ENCODE peak calls at places on chromosomes 6 and 20, in seven cellular contexts. E, O, G, V, B, H and P are unnamed samples.

GRCh38 chr6:111173341-111173740 is 86.0 kb downstream of the SLC16A10 start:
- DNase-seq in E (no peak), O (no peak), G (no peak), V (no peak), B (no peak), H (no peak), P (no peak)

GRCh38 chr6:5172057-5172683 is 87.0 kb downstream of the PPP1R3G start:
- DNase-seq in E (no peak), O (no peak), G (no peak), V (no peak), B (no peak), H (no peak), P (no peak)

GRCh38 chr6:46549155-46549554 is 57.9 kb upstream of the RCAN2 start:
- DNase-seq in E (peak; percentile 6), O (no peak), G (no peak), V (no peak), B (no peak), H (no peak), P (no peak)

GRCh38 chr20:8933391-8933807 is 135.5 kb upstream of the PLCB4 start:
- DNase-seq in E (no peak), O (no peak), G (no peak), V (no peak), B (no peak), H (peak; percentile 76), P (no peak)

GRCh38 chr20:45336530-45337366 is 11.5 kb downstream of the SDC4 start:
- DNase-seq in E (peak; percentile 84), O (peak; percentile 98), G (no peak), V (no peak), B (no peak), H (peak; percentile 85), P (no peak)

GRCh38 chr6:9520417-9521151 is 894.3 kb downstream of the TFAP2A start:
- DNase-seq in E (peak; percentile 88), O (peak; percentile 82), G (no peak), V (peak; percentile 64), B (no peak), H (no peak), P (peak; percentile 0)

GRCh38 chr6:29685718-29686326 is 4.9 kb upstream of the ZFP57 start:
- DNase-seq in E (no peak), O (no peak), G (no peak), V (no peak), B (no peak), H (no peak), P (no peak)

GRCh38 chr6:17394192-17394611 is 807 bp downstream of the CAP2 start:
- DNase-seq in E (peak; percentile 74), O (peak; percentile 70), G (no peak), V (no peak), B (no peak), H (peak; percentile 76), P (peak; percentile 22)

GRCh38 chr6:111552241-111552744 is 53.4 kb downstream of the TRAF3IP2 start:
- DNase-seq in E (peak; percentile 94), O (peak; percentile 94), G (no peak), V (no peak), B (no peak), H (peak; percentile 91), P (no peak)

GRCh38 chr6:1838604-1839003 is 228.9 kb downstream of the FOXC1 start:
- DNase-seq in E (peak; percentile 45), O (no peak), G (no peak), V (no peak), B (no peak), H (no peak), P (no peak)

DNA sequence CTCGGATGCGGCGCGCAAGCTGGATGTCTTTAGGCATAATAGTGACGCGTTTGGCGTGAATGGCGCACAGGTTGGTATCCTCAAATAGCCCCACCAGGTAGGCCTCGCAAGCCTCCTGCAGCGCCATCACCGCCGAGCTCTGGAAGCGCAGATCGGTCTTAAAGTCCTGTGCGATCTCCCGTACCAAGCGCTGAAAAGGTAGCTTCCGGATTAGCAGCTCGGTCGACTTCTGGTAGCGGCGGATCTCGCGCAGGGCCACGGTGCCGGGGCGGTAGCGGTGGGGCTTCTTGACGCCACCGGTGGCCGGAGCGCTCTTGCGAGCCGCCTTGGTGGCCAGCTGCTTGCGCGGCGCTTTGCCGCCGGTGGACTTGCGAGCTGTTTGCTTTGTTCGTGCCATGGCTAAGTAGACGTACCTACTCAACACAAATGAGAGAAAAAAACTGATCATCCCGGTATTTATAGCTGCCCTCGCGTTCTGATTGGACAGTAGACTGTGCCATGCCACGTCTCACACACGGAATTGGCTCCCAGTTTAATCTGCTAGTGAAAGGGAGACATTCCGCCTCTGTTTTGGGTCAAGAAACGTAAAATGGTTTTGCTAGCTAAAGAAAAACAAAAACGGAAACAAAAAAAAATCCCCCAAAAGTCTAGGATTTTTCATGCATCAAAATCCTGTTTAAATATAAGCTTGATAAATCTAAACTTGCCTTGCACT is 40.1 kb downstream of the OR2B2 start:
- DNase-seq in E (peak; percentile 98), O (peak; percentile 97), G (no peak), V (peak; percentile 98), B (peak; percentile 95), H (peak; percentile 80), P (peak; percentile 85)
- TF ChIP-seq CTCF in E (peak; percentile 34), O (peak; percentile 59), G (peak; percentile 22), V (peak; percentile 33), B (peak; percentile 44), H (no peak), P (peak; percentile 27)

GRCh38 chr20:37364927-37365272 is 19.0 kb downstream of the SRC start:
- DNase-seq in E (no peak), O (no peak), G (no peak), V (peak; percentile 63), B (peak; percentile 23), H (peak; percentile 38), P (no peak)
- TF ChIP-seq CTCF in E (no peak), O (no peak), G (no peak), V (peak; percentile 5), B (no peak), H (no peak), P (no peak)

GRCh38 chr20:38126146-38126912 is 38.7 kb downstream of the TGM2 start:
- DNase-seq in E (no peak), O (no peak), G (peak; percentile 72), V (no peak), B (no peak), H (peak; percentile 64), P (no peak)

GRCh38 chr20:38123021-38123587 is 42.0 kb downstream of the TGM2 start:
- DNase-seq in E (peak; percentile 65), O (peak; percentile 53), G (peak; percentile 61), V (no peak), B (no peak), H (peak; percentile 44), P (no peak)

GRCh38 chr20:38127920-38128528 is 37.0 kb downstream of the TGM2 start:
- DNase-seq in E (no peak), O (no peak), G (peak; percentile 13), V (no peak), B (no peak), H (peak; percentile 27), P (no peak)

GRCh38 chr20:38127011-38127621 is 38.0 kb downstream of the TGM2 start:
- DNase-seq in E (peak; percentile 80), O (peak; percentile 85), G (peak; percentile 44), V (no peak), B (no peak), H (peak; percentile 73), P (no peak)

DNA sequence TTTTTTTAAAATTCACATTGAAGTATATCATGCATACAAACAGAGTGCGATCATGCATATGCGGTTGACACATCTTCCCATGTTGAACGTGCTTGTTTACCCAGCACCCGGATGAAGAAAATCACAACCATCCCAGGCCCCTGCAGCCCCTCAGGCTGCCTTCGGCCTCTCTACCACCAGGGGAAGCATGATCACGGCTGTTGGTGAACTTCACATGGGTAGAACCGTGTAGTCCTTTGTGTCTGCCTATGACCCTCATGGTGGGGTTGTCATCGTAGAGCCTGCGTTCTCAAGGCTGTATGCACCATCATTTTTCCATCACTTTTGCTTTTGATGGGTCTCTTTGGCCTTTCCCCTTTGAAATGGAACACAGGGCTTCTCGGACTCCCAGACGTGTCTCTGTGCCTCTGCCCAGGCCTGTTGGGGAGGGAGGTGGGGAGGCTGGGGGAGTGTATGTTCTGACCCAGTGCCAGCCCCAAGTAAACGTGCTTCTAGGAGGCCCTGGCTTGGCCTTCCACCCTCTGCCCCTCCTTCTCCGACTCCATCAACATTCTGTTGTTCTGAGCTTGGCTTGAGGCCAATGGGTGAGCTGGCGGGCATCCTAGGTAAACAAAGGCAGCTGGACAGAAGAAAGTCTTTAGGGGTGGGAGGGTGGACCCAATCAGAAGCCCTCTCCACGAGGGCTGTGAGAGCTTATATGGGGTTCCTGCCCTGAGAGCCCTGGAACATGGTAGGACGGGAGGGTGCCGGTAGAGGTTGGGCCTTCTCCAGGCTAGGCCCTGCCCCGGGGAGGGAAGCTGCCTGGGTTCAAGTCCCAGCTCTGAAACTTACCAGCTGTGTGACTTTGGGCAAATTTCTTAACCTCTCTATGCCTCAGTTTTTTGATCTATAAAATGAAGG is 39.7 kb downstream of the TGM2 start:
- DNase-seq in E (peak; percentile 84), O (no peak), G (peak; percentile 67), V (no peak), B (no peak), H (peak; percentile 79), P (no peak)
- TF ChIP-seq CTCF in E (no peak), O (no peak), G (no peak), V (no peak), B (no peak), H (no peak), P (no peak)

GRCh38 chr20:62321978-62322377 is 19.2 kb downstream of the ADRM1 start:
- DNase-seq in E (no peak), O (no peak), G (no peak), V (no peak), B (no peak), H (no peak), P (no peak)

GRCh38 chr20:62325172-62325905 is 22.5 kb downstream of the ADRM1 start:
- DNase-seq in E (no peak), O (no peak), G (no peak), V (no peak), B (no peak), H (no peak), P (no peak)

GRCh38 chr20:62323146-62323979 is 20.6 kb downstream of the ADRM1 start:
- DNase-seq in E (no peak), O (no peak), G (no peak), V (no peak), B (no peak), H (no peak), P (no peak)

GRCh38 chr20:62322428-62323073 is 19.8 kb downstream of the ADRM1 start:
- DNase-seq in E (no peak), O (no peak), G (no peak), V (no peak), B (no peak), H (no peak), P (no peak)

DNA sequence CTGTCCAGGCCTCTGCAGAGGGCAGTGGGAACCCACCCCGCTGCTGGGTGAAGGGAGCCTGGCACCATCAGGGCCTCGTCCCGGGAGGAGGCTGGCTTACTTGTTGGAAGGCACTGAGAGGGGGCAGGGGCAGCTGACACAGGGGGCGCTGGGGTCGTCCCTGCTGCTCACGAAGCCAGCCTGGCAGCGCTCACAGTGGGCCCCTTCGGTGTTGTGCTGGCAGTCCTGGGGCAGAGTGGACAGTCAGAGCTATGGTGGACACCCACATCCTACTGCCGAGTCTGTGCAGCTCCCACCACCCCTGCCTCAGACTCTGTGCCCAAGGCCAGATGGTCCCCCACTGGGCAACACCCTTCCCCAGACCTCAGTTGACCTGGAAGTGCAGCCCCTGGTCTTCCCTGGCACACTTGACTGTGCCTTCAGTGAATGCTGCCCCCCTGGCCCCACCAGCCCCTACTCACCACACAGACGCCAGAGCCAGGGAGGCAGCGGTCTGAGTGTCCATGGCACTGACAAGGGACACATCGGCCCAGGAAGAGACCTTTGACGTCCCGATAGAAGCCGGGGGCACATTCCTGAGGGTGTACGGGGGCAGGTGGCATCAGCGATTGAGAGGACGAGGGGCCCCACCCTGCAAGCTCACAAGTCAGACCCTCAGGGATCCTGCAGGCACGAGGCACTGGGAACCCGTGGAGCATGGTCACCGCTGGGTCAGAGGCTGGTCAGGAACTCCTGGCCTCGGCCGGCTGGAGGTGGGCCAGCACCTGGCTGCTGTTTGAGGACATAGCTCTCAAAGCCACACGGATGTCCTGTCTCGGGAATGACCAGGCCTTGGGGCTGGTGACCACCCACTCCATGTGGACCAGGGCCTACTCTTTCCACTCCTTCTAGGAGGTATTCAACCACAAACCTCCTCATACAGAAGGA is 21.4 kb downstream of the ADRM1 start:
- DNase-seq in E (no peak), O (no peak), G (no peak), V (no peak), B (no peak), H (no peak), P (no peak)
- TF ChIP-seq CTCF in E (no peak), O (no peak), G (no peak), V (no peak), B (no peak), H (no peak), P (no peak)